ENCODE peak calls at places on chromosomes 4 and X, in four cellular contexts. One of them, this sample, is unnamed.

GRCh38 chr4:183469936-183470335 is 25.5 kb downstream of the CDKN2AIP start:
- DNase-seq in AG20443: no peak
- DNase-seq in NCI-H748 treated with DMSO at 0.1 percent for 48 hours: no peak
- DNase-seq in cardiac muscle cell: peak
- DNase-seq in this sample: no peak

GRCh38 chr4:15232725-15233597 is 194.9 kb upstream of the C1QTNF7 start:
- DNase-seq in AG20443: no peak
- DNase-seq in cardiac muscle cell: peak
- DNase-seq in NCI-H748 treated with DMSO at 0.1 percent for 48 hours: no peak
- DNase-seq in this sample: peak

GRCh38 chrX:134604701-134605271 is 53.5 kb downstream of the PLAC1 start:
- DNase-seq in AG20443: peak
- DNase-seq in NCI-H748 treated with DMSO at 0.1 percent for 48 hours: no peak
- DNase-seq in cardiac muscle cell: peak
- DNase-seq in this sample: peak

GRCh38 chr4:188154668-188155423 is 15.6 kb downstream of the TRIML1 start:
- DNase-seq in NCI-H748 treated with DMSO at 0.1 percent for 48 hours: no peak
- DNase-seq in cardiac muscle cell: no peak
- DNase-seq in AG20443: no peak
- DNase-seq in this sample: no peak

GRCh38 chr4:23305026-23305425 is 584.8 kb downstream of the PPARGC1A start:
- DNase-seq in AG20443: no peak
- DNase-seq in NCI-H748 treated with DMSO at 0.1 percent for 48 hours: no peak
- DNase-seq in cardiac muscle cell: no peak
- DNase-seq in this sample: no peak

GRCh38 chrX:34585561-34585960 is 71.5 kb downstream of the TMEM47 start:
- DNase-seq in cardiac muscle cell: peak
- DNase-seq in AG20443: no peak
- DNase-seq in NCI-H748 treated with DMSO at 0.1 percent for 48 hours: peak
- DNase-seq in this sample: no peak

GRCh38 chr4:173998471-173999144 is 284.9 kb downstream of the FBXO8 start:
- DNase-seq in cardiac muscle cell: no peak
- DNase-seq in NCI-H748 treated with DMSO at 0.1 percent for 48 hours: no peak
- DNase-seq in AG20443: no peak
- DNase-seq in this sample: no peak

GRCh38 chrX:142089193-142089592 is 115.9 kb downstream of the MAGEC2 start:
- DNase-seq in NCI-H748 treated with DMSO at 0.1 percent for 48 hours: no peak
- DNase-seq in AG20443: no peak
- DNase-seq in cardiac muscle cell: peak
- DNase-seq in this sample: peak

GRCh38 chr4:93748380-93748779 is 80.2 kb upstream of the ATOH1 start:
- DNase-seq in AG20443: no peak
- DNase-seq in NCI-H748 treated with DMSO at 0.1 percent for 48 hours: no peak
- DNase-seq in cardiac muscle cell: no peak
- DNase-seq in this sample: no peak

GRCh38 chrX:112048707-112049106 is 33.9 kb downstream of the TRPC5 start:
- DNase-seq in AG20443: peak
- DNase-seq in NCI-H748 treated with DMSO at 0.1 percent for 48 hours: no peak
- DNase-seq in cardiac muscle cell: no peak
- DNase-seq in this sample: peak